ENCODE peak calls at places on chromosomes 3 and 15, in eight cellular contexts. One of them, this sample, is unnamed.

GRCh38 chr3:126573492-126574117 is 14.9 kb upstream of the C3orf22 start:
- DNase-seq in upper lobe of right lung: peak
- DNase-seq in stimulated activated CD4-positive, alpha-beta T cell treated with anti-CD3 and anti-CD28 coated beads, Interleukin-12 subunit alpha, Interleukin-12 subunit beta, amount 100 ng/mL, for 4 hours: no peak
- DNase-seq in CD8-positive, alpha-beta T cell: no peak
- DNase-seq in amygdala: no peak
- DNase-seq in Daoy: no peak
- DNase-seq in activated T-helper 1 cell treated with anti-CD3 and anti-CD28 coated beads, Interleukin-2, amount 50 U/mL, for 16 hours: no peak
- DNase-seq in hypothalamus: no peak
- DNase-seq in this sample: no peak

GRCh38 chr3:164407111-164407510 is 671.2 kb downstream of the SI start:
- DNase-seq in upper lobe of right lung: no peak
- DNase-seq in stimulated activated CD4-positive, alpha-beta T cell treated with anti-CD3 and anti-CD28 coated beads, Interleukin-12 subunit alpha, Interleukin-12 subunit beta, amount 100 ng/mL, for 4 hours: no peak
- DNase-seq in CD8-positive, alpha-beta T cell: no peak
- DNase-seq in amygdala: no peak
- DNase-seq in Daoy: no peak
- DNase-seq in activated T-helper 1 cell treated with anti-CD3 and anti-CD28 coated beads, Interleukin-2, amount 50 U/mL, for 16 hours: no peak
- DNase-seq in hypothalamus: no peak
- DNase-seq in this sample: no peak

GRCh38 chr15:94584833-94585244 is 353.5 kb downstream of the MCTP2 start:
- DNase-seq in upper lobe of right lung: no peak
- DNase-seq in stimulated activated CD4-positive, alpha-beta T cell treated with anti-CD3 and anti-CD28 coated beads, Interleukin-12 subunit alpha, Interleukin-12 subunit beta, amount 100 ng/mL, for 4 hours: peak
- DNase-seq in CD8-positive, alpha-beta T cell: peak
- DNase-seq in amygdala: no peak
- DNase-seq in Daoy: peak
- DNase-seq in activated T-helper 1 cell treated with anti-CD3 and anti-CD28 coated beads, Interleukin-2, amount 50 U/mL, for 16 hours: peak
- DNase-seq in hypothalamus: no peak
- DNase-seq in this sample: no peak

GRCh38 chr3:116188231-116188785 is 257.0 kb downstream of the LSAMP start:
- DNase-seq in upper lobe of right lung: no peak
- DNase-seq in stimulated activated CD4-positive, alpha-beta T cell treated with anti-CD3 and anti-CD28 coated beads, Interleukin-12 subunit alpha, Interleukin-12 subunit beta, amount 100 ng/mL, for 4 hours: no peak
- DNase-seq in CD8-positive, alpha-beta T cell: no peak
- DNase-seq in amygdala: no peak
- DNase-seq in Daoy: peak
- DNase-seq in activated T-helper 1 cell treated with anti-CD3 and anti-CD28 coated beads, Interleukin-2, amount 50 U/mL, for 16 hours: no peak
- DNase-seq in hypothalamus: no peak
- DNase-seq in this sample: peak

GRCh38 chr3:58285334-58285733 is 20.7 kb upstream of the RPP14 start:
- DNase-seq in upper lobe of right lung: no peak
- DNase-seq in stimulated activated CD4-positive, alpha-beta T cell treated with anti-CD3 and anti-CD28 coated beads, Interleukin-12 subunit alpha, Interleukin-12 subunit beta, amount 100 ng/mL, for 4 hours: no peak
- DNase-seq in CD8-positive, alpha-beta T cell: no peak
- DNase-seq in amygdala: no peak
- DNase-seq in Daoy: no peak
- DNase-seq in activated T-helper 1 cell treated with anti-CD3 and anti-CD28 coated beads, Interleukin-2, amount 50 U/mL, for 16 hours: no peak
- DNase-seq in hypothalamus: no peak
- DNase-seq in this sample: no peak

GRCh38 chr15:65730560-65731172 is 61.4 kb downstream of the DENND4A start:
- DNase-seq in upper lobe of right lung: no peak
- DNase-seq in stimulated activated CD4-positive, alpha-beta T cell treated with anti-CD3 and anti-CD28 coated beads, Interleukin-12 subunit alpha, Interleukin-12 subunit beta, amount 100 ng/mL, for 4 hours: no peak
- DNase-seq in CD8-positive, alpha-beta T cell: no peak
- DNase-seq in amygdala: no peak
- DNase-seq in Daoy: no peak
- DNase-seq in activated T-helper 1 cell treated with anti-CD3 and anti-CD28 coated beads, Interleukin-2, amount 50 U/mL, for 16 hours: no peak
- DNase-seq in hypothalamus: no peak
- DNase-seq in this sample: no peak

GRCh38 chr3:10577521-10577920 is 72.1 kb upstream of the ATP2B2 start:
- DNase-seq in upper lobe of right lung: no peak
- DNase-seq in stimulated activated CD4-positive, alpha-beta T cell treated with anti-CD3 and anti-CD28 coated beads, Interleukin-12 subunit alpha, Interleukin-12 subunit beta, amount 100 ng/mL, for 4 hours: no peak
- DNase-seq in CD8-positive, alpha-beta T cell: no peak
- DNase-seq in amygdala: no peak
- DNase-seq in Daoy: no peak
- DNase-seq in activated T-helper 1 cell treated with anti-CD3 and anti-CD28 coated beads, Interleukin-2, amount 50 U/mL, for 16 hours: no peak
- DNase-seq in hypothalamus: no peak
- DNase-seq in this sample: no peak

GRCh38 chr15:57003418-57003817 is 85.0 kb downstream of the TCF12 start:
- DNase-seq in upper lobe of right lung: no peak
- DNase-seq in stimulated activated CD4-positive, alpha-beta T cell treated with anti-CD3 and anti-CD28 coated beads, Interleukin-12 subunit alpha, Interleukin-12 subunit beta, amount 100 ng/mL, for 4 hours: no peak
- DNase-seq in CD8-positive, alpha-beta T cell: no peak
- DNase-seq in amygdala: no peak
- DNase-seq in Daoy: peak
- DNase-seq in activated T-helper 1 cell treated with anti-CD3 and anti-CD28 coated beads, Interleukin-2, amount 50 U/mL, for 16 hours: no peak
- DNase-seq in hypothalamus: no peak
- DNase-seq in this sample: no peak

GRCh38 chr15:78574944-78575343 is 9.6 kb downstream of the CHRNA5 start:
- DNase-seq in upper lobe of right lung: no peak
- DNase-seq in stimulated activated CD4-positive, alpha-beta T cell treated with anti-CD3 and anti-CD28 coated beads, Interleukin-12 subunit alpha, Interleukin-12 subunit beta, amount 100 ng/mL, for 4 hours: no peak
- DNase-seq in CD8-positive, alpha-beta T cell: no peak
- DNase-seq in amygdala: no peak
- DNase-seq in Daoy: no peak
- DNase-seq in activated T-helper 1 cell treated with anti-CD3 and anti-CD28 coated beads, Interleukin-2, amount 50 U/mL, for 16 hours: no peak
- DNase-seq in hypothalamus: no peak
- DNase-seq in this sample: no peak

GRCh38 chr15:45611305-45611704 is 23.5 kb upstream of the SQOR start:
- DNase-seq in upper lobe of right lung: no peak
- DNase-seq in stimulated activated CD4-positive, alpha-beta T cell treated with anti-CD3 and anti-CD28 coated beads, Interleukin-12 subunit alpha, Interleukin-12 subunit beta, amount 100 ng/mL, for 4 hours: no peak
- DNase-seq in CD8-positive, alpha-beta T cell: no peak
- DNase-seq in amygdala: no peak
- DNase-seq in Daoy: no peak
- DNase-seq in activated T-helper 1 cell treated with anti-CD3 and anti-CD28 coated beads, Interleukin-2, amount 50 U/mL, for 16 hours: no peak
- DNase-seq in hypothalamus: no peak
- DNase-seq in this sample: peak

GRCh38 chr3:163773136-163773535 is 1305.2 kb downstream of the SI start:
- DNase-seq in upper lobe of right lung: no peak
- DNase-seq in stimulated activated CD4-positive, alpha-beta T cell treated with anti-CD3 and anti-CD28 coated beads, Interleukin-12 subunit alpha, Interleukin-12 subunit beta, amount 100 ng/mL, for 4 hours: no peak
- DNase-seq in CD8-positive, alpha-beta T cell: no peak
- DNase-seq in amygdala: no peak
- DNase-seq in Daoy: no peak
- DNase-seq in activated T-helper 1 cell treated with anti-CD3 and anti-CD28 coated beads, Interleukin-2, amount 50 U/mL, for 16 hours: no peak
- DNase-seq in hypothalamus: no peak
- DNase-seq in this sample: no peak

GRCh38 chr3:95627293-95627692 is 1187.1 kb upstream of the EPHA6 start:
- DNase-seq in upper lobe of right lung: no peak
- DNase-seq in stimulated activated CD4-positive, alpha-beta T cell treated with anti-CD3 and anti-CD28 coated beads, Interleukin-12 subunit alpha, Interleukin-12 subunit beta, amount 100 ng/mL, for 4 hours: no peak
- DNase-seq in CD8-positive, alpha-beta T cell: no peak
- DNase-seq in amygdala: no peak
- DNase-seq in Daoy: no peak
- DNase-seq in activated T-helper 1 cell treated with anti-CD3 and anti-CD28 coated beads, Interleukin-2, amount 50 U/mL, for 16 hours: no peak
- DNase-seq in hypothalamus: no peak
- DNase-seq in this sample: no peak

GRCh38 chr3:147656023-147656422 is 246.9 kb downstream of the ZIC1 start:
- DNase-seq in upper lobe of right lung: no peak
- DNase-seq in stimulated activated CD4-positive, alpha-beta T cell treated with anti-CD3 and anti-CD28 coated beads, Interleukin-12 subunit alpha, Interleukin-12 subunit beta, amount 100 ng/mL, for 4 hours: no peak
- DNase-seq in CD8-positive, alpha-beta T cell: no peak
- DNase-seq in amygdala: no peak
- DNase-seq in Daoy: peak
- DNase-seq in activated T-helper 1 cell treated with anti-CD3 and anti-CD28 coated beads, Interleukin-2, amount 50 U/mL, for 16 hours: no peak
- DNase-seq in hypothalamus: no peak
- DNase-seq in this sample: no peak

GRCh38 chr3:12662593-12663310 is 1.2 kb downstream of the RAF1 start:
- DNase-seq in upper lobe of right lung: peak
- DNase-seq in stimulated activated CD4-positive, alpha-beta T cell treated with anti-CD3 and anti-CD28 coated beads, Interleukin-12 subunit alpha, Interleukin-12 subunit beta, amount 100 ng/mL, for 4 hours: peak
- DNase-seq in CD8-positive, alpha-beta T cell: peak
- DNase-seq in amygdala: peak
- DNase-seq in Daoy: peak
- DNase-seq in activated T-helper 1 cell treated with anti-CD3 and anti-CD28 coated beads, Interleukin-2, amount 50 U/mL, for 16 hours: peak
- DNase-seq in hypothalamus: peak
- DNase-seq in this sample: peak

GRCh38 chr15:29636140-29636539 is 186.1 kb downstream of the TJP1 start:
- DNase-seq in upper lobe of right lung: peak
- DNase-seq in stimulated activated CD4-positive, alpha-beta T cell treated with anti-CD3 and anti-CD28 coated beads, Interleukin-12 subunit alpha, Interleukin-12 subunit beta, amount 100 ng/mL, for 4 hours: no peak
- DNase-seq in CD8-positive, alpha-beta T cell: no peak
- DNase-seq in amygdala: no peak
- DNase-seq in Daoy: no peak
- DNase-seq in activated T-helper 1 cell treated with anti-CD3 and anti-CD28 coated beads, Interleukin-2, amount 50 U/mL, for 16 hours: no peak
- DNase-seq in hypothalamus: no peak
- DNase-seq in this sample: no peak

GRCh38 chr3:13879946-13880810 is at the start of gene WNT7A:
- DNase-seq in upper lobe of right lung: peak
- DNase-seq in stimulated activated CD4-positive, alpha-beta T cell treated with anti-CD3 and anti-CD28 coated beads, Interleukin-12 subunit alpha, Interleukin-12 subunit beta, amount 100 ng/mL, for 4 hours: peak
- DNase-seq in CD8-positive, alpha-beta T cell: peak
- DNase-seq in amygdala: peak
- DNase-seq in Daoy: peak
- DNase-seq in activated T-helper 1 cell treated with anti-CD3 and anti-CD28 coated beads, Interleukin-2, amount 50 U/mL, for 16 hours: peak
- DNase-seq in hypothalamus: peak
- DNase-seq in this sample: peak

GRCh38 chr3:128076783-128077624 is 24.8 kb downstream of the SEC61A1 start:
- DNase-seq in upper lobe of right lung: peak
- DNase-seq in stimulated activated CD4-positive, alpha-beta T cell treated with anti-CD3 and anti-CD28 coated beads, Interleukin-12 subunit alpha, Interleukin-12 subunit beta, amount 100 ng/mL, for 4 hours: peak
- DNase-seq in CD8-positive, alpha-beta T cell: no peak
- DNase-seq in amygdala: peak
- DNase-seq in Daoy: no peak
- DNase-seq in activated T-helper 1 cell treated with anti-CD3 and anti-CD28 coated beads, Interleukin-2, amount 50 U/mL, for 16 hours: no peak
- DNase-seq in hypothalamus: no peak
- DNase-seq in this sample: no peak

GRCh38 chr3:26438325-26438940 is 184.1 kb upstream of the LRRC3B start:
- DNase-seq in upper lobe of right lung: no peak
- DNase-seq in stimulated activated CD4-positive, alpha-beta T cell treated with anti-CD3 and anti-CD28 coated beads, Interleukin-12 subunit alpha, Interleukin-12 subunit beta, amount 100 ng/mL, for 4 hours: no peak
- DNase-seq in CD8-positive, alpha-beta T cell: no peak
- DNase-seq in amygdala: no peak
- DNase-seq in Daoy: no peak
- DNase-seq in activated T-helper 1 cell treated with anti-CD3 and anti-CD28 coated beads, Interleukin-2, amount 50 U/mL, for 16 hours: no peak
- DNase-seq in hypothalamus: no peak
- DNase-seq in this sample: no peak

GRCh38 chr3:111547645-111548044 is 5.6 kb downstream of the CD96 start:
- DNase-seq in upper lobe of right lung: no peak
- DNase-seq in stimulated activated CD4-positive, alpha-beta T cell treated with anti-CD3 and anti-CD28 coated beads, Interleukin-12 subunit alpha, Interleukin-12 subunit beta, amount 100 ng/mL, for 4 hours: no peak
- DNase-seq in CD8-positive, alpha-beta T cell: peak
- DNase-seq in amygdala: no peak
- DNase-seq in Daoy: no peak
- DNase-seq in activated T-helper 1 cell treated with anti-CD3 and anti-CD28 coated beads, Interleukin-2, amount 50 U/mL, for 16 hours: no peak
- DNase-seq in hypothalamus: no peak
- DNase-seq in this sample: no peak

GRCh38 chr3:180947761-180948390 is 35.4 kb downstream of the FXR1 start:
- DNase-seq in upper lobe of right lung: no peak
- DNase-seq in stimulated activated CD4-positive, alpha-beta T cell treated with anti-CD3 and anti-CD28 coated beads, Interleukin-12 subunit alpha, Interleukin-12 subunit beta, amount 100 ng/mL, for 4 hours: no peak
- DNase-seq in CD8-positive, alpha-beta T cell: no peak
- DNase-seq in amygdala: no peak
- DNase-seq in Daoy: no peak
- DNase-seq in activated T-helper 1 cell treated with anti-CD3 and anti-CD28 coated beads, Interleukin-2, amount 50 U/mL, for 16 hours: no peak
- DNase-seq in hypothalamus: no peak
- DNase-seq in this sample: no peak

GRCh38 chr3:189842681-189843602 is 211.8 kb downstream of the TP63 start:
- DNase-seq in upper lobe of right lung: no peak
- DNase-seq in stimulated activated CD4-positive, alpha-beta T cell treated with anti-CD3 and anti-CD28 coated beads, Interleukin-12 subunit alpha, Interleukin-12 subunit beta, amount 100 ng/mL, for 4 hours: no peak
- DNase-seq in CD8-positive, alpha-beta T cell: no peak
- DNase-seq in amygdala: no peak
- DNase-seq in Daoy: no peak
- DNase-seq in activated T-helper 1 cell treated with anti-CD3 and anti-CD28 coated beads, Interleukin-2, amount 50 U/mL, for 16 hours: no peak
- DNase-seq in hypothalamus: no peak
- DNase-seq in this sample: no peak

GRCh38 chr3:94001191-94001590 is 21.2 kb downstream of the ARL13B start:
- DNase-seq in upper lobe of right lung: no peak
- DNase-seq in stimulated activated CD4-positive, alpha-beta T cell treated with anti-CD3 and anti-CD28 coated beads, Interleukin-12 subunit alpha, Interleukin-12 subunit beta, amount 100 ng/mL, for 4 hours: no peak
- DNase-seq in CD8-positive, alpha-beta T cell: no peak
- DNase-seq in amygdala: no peak
- DNase-seq in Daoy: no peak
- DNase-seq in activated T-helper 1 cell treated with anti-CD3 and anti-CD28 coated beads, Interleukin-2, amount 50 U/mL, for 16 hours: no peak
- DNase-seq in hypothalamus: no peak
- DNase-seq in this sample: no peak

GRCh38 chr3:103924544-103924943 is 1442.2 kb upstream of the ALCAM start:
- DNase-seq in upper lobe of right lung: no peak
- DNase-seq in stimulated activated CD4-positive, alpha-beta T cell treated with anti-CD3 and anti-CD28 coated beads, Interleukin-12 subunit alpha, Interleukin-12 subunit beta, amount 100 ng/mL, for 4 hours: no peak
- DNase-seq in CD8-positive, alpha-beta T cell: no peak
- DNase-seq in amygdala: no peak
- DNase-seq in Daoy: no peak
- DNase-seq in activated T-helper 1 cell treated with anti-CD3 and anti-CD28 coated beads, Interleukin-2, amount 50 U/mL, for 16 hours: no peak
- DNase-seq in hypothalamus: no peak
- DNase-seq in this sample: no peak

GRCh38 chr3:53921296-53921695 is 29.6 kb upstream of the SELENOK start:
- DNase-seq in upper lobe of right lung: no peak
- DNase-seq in stimulated activated CD4-positive, alpha-beta T cell treated with anti-CD3 and anti-CD28 coated beads, Interleukin-12 subunit alpha, Interleukin-12 subunit beta, amount 100 ng/mL, for 4 hours: no peak
- DNase-seq in CD8-positive, alpha-beta T cell: no peak
- DNase-seq in amygdala: no peak
- DNase-seq in Daoy: no peak
- DNase-seq in activated T-helper 1 cell treated with anti-CD3 and anti-CD28 coated beads, Interleukin-2, amount 50 U/mL, for 16 hours: no peak
- DNase-seq in hypothalamus: no peak
- DNase-seq in this sample: no peak